ENCODE peak calls at places on chromosomes 4 and X, in ten cellular contexts. A is endothelial cell; K is A172; I is AML-193; Q is CD8-positive, alpha-beta T cell; M is H54; W is activated T-cell treated with anti-CD3 and anti-CD28 coated beads for 24 hours; U is activated gamma-delta T cell treated with anti-CD3 and anti-CD28 coated beads, Interleukin-2, amount 50 U/mL, for 16 hours; O is Karpas-422; V is iPS-NIHi11. R is an unnamed sample.
A peak's percentile ranks its signal among the peaks of the same experiment; 100 is the strongest.

GRCh38 chr4:85555210-85555609 is 80.3 kb downstream of the ARHGAP24 start:
- DNase-seq in U (no peak), I (no peak), V (no peak), K (no peak), O (no peak), W (no peak), A (no peak), Q (no peak), M (no peak), R (no peak)

GRCh38 chr4:145231906-145232700 is 51.7 kb upstream of the OTUD4 start:
- DNase-seq in U (no peak), W (no peak), K (peak; percentile 24), A (no peak), O (no peak), Q (no peak), I (no peak), V (no peak), M (no peak), R (no peak)

GRCh38 chr4:32607978-32608377 is 1887.8 kb downstream of the PCDH7 start:
- DNase-seq in K (no peak), Q (no peak), V (no peak), M (no peak), O (no peak), W (no peak), U (no peak), I (no peak), A (no peak), R (no peak)

GRCh38 chrX:55135171-55135570 is 46.4 kb downstream of the PAGE2 start:
- DNase-seq in I (peak; percentile 17), O (peak; percentile 51), V (peak; percentile 7), Q (peak; percentile 0), K (peak; percentile 12), U (no peak), W (peak; percentile 4), A (peak; percentile 19), M (no peak), R (peak; percentile 9)

GRCh38 chr4:162461952-162462351 is 298.2 kb upstream of the FSTL5 start:
- DNase-seq in V (no peak), W (no peak), K (no peak), Q (no peak), U (no peak), M (no peak), A (no peak), O (peak; percentile 48), I (peak; percentile 52), R (peak; percentile 11)

GRCh38 chr4:21198683-21199082 is 498.4 kb downstream of the PACRGL start:
- DNase-seq in A (no peak), I (no peak), U (no peak), M (no peak), K (no peak), Q (no peak), O (no peak), W (no peak), V (no peak), R (no peak)

GRCh38 chr4:144967161-144967560 is 130.8 kb downstream of the ANAPC10 start:
- DNase-seq in Q (no peak), W (no peak), M (no peak), K (no peak), U (no peak), O (no peak), I (no peak), V (no peak), A (no peak), R (no peak)

GRCh38 chr4:90349632-90350031 is 222.4 kb downstream of the CCSER1 start:
- DNase-seq in V (no peak), O (no peak), K (no peak), A (no peak), M (no peak), I (no peak), Q (no peak), W (no peak), U (no peak), R (no peak)

GRCh38 chr4:187042251-187042650 is 318.6 kb upstream of the FAT1 start:
- DNase-seq in K (no peak), U (no peak), M (no peak), W (no peak), A (no peak), Q (no peak), O (no peak), V (no peak), I (no peak), R (no peak)

GRCh38 chrX:70553516-70553915 is 108.9 kb downstream of the DLG3 start:
- DNase-seq in M (no peak), U (no peak), A (no peak), Q (no peak), O (no peak), I (no peak), V (no peak), K (no peak), W (no peak), R (no peak)

GRCh38 chr4:39259571-39260330 is 77.4 kb downstream of the WDR19 start:
- DNase-seq in I (no peak), O (no peak), A (no peak), V (no peak), U (no peak), M (no peak), K (no peak), W (no peak), Q (no peak), R (no peak)

GRCh38 chr4:54097152-54097551 is 2.8 kb upstream of the GSX2 start:
- DNase-seq in O (no peak), I (no peak), K (no peak), U (no peak), A (no peak), W (no peak), Q (no peak), M (no peak), V (no peak), R (no peak)

GRCh38 chr4:42397256-42397634 is at the start of gene SHISA3:
- DNase-seq in W (no peak), M (no peak), U (no peak), K (no peak), O (no peak), V (peak; percentile 57), Q (no peak), I (no peak), A (peak; percentile 40), R (no peak)

GRCh38 chrX:120305531-120306145 is 5.6 kb downstream of the TMEM255A start:
- DNase-seq in I (no peak), Q (no peak), W (no peak), A (no peak), O (no peak), U (no peak), V (no peak), M (no peak), K (no peak), R (no peak)

GRCh38 chr4:159062381-159062780 is 40.5 kb upstream of the RAPGEF2 start:
- DNase-seq in V (no peak), A (no peak), Q (no peak), U (no peak), I (no peak), O (no peak), W (no peak), K (no peak), M (no peak), R (no peak)

GRCh38 chr4:77586953-77587383 is 18.7 kb upstream of the CXCL13 start:
- DNase-seq in A (no peak), O (no peak), K (no peak), U (peak; percentile 44), W (peak; percentile 58), Q (no peak), I (no peak), M (no peak), V (no peak), R (no peak)